ENCODE peak calls at places on chromosomes 4 and X, in eight cellular contexts. N is SK-N-SH, S is GM12878, H is HepG2, Y is endothelial cell of umbilical vein, T is H1, D is HCT116, E is K562. O is an unnamed sample.

GRCh38 chrX:96435636-96436035 is 249.0 kb upstream of the DIAPH2 start:
- DNase-seq in N (no peak), S (no peak), D (no peak), H (no peak), E (no peak), T (no peak), Y (peak; percentile 68), O (no peak)

GRCh38 chr4:129583868-129584267 is 487.9 kb downstream of the C4orf33 start:
- DNase-seq in E (no peak), N (no peak), T (no peak), D (no peak), Y (no peak), S (no peak), H (no peak), O (no peak)

GRCh38 chr4:150302553-150302952 is 224.3 kb downstream of the DCLK2 start:
- DNase-seq in Y (peak; percentile 91), H (peak; percentile 74), S (no peak), T (no peak), D (peak; percentile 53), N (no peak), E (peak; percentile 76), O (no peak)

GRCh38 chr4:84389406-84389805 is 109.7 kb downstream of the NKX6-1 start:
- DNase-seq in E (no peak), H (no peak), T (no peak), Y (no peak), S (no peak), D (no peak), N (no peak), O (no peak)

GRCh38 chr4:153065286-153065685 is 129.2 kb downstream of the FHDC1 start:
- DNase-seq in Y (no peak), S (no peak), H (no peak), E (no peak), T (no peak), D (no peak), N (no peak), O (no peak)

GRCh38 chr4:114287079-114287696 is 307.7 kb upstream of the ARSJ start:
- DNase-seq in N (no peak), E (no peak), H (peak; percentile 78), D (no peak), Y (no peak), T (no peak), S (no peak), O (no peak)

GRCh38 chr4:141912831-141913230 is 276.4 kb downstream of the IL15 start:
- DNase-seq in D (no peak), N (peak; percentile 75), E (peak; percentile 89), T (no peak), Y (peak; percentile 97), S (no peak), H (no peak), O (no peak)

GRCh38 chr4:120995611-120996010 is 73.1 kb upstream of the PRDM5 start:
- DNase-seq in H (no peak), S (no peak), Y (no peak), N (no peak), T (no peak), D (no peak), E (no peak), O (no peak)

GRCh38 chr4:137934921-137935320 is 307.2 kb downstream of the SLC7A11 start:
- DNase-seq in Y (no peak), E (no peak), T (no peak), S (no peak), D (no peak), N (no peak), H (no peak), O (no peak)

GRCh38 chrX:48468247-48468671 is 1.8 kb downstream of the SLC38A5 start:
- DNase-seq in S (no peak), D (no peak), Y (no peak), N (no peak), H (no peak), E (peak; percentile 83), T (no peak), O (peak; percentile 2)

GRCh38 chr4:181291615-181292014 is 951.6 kb upstream of the TENM3 start:
- DNase-seq in S (no peak), E (no peak), H (no peak), D (no peak), Y (no peak), T (no peak), N (no peak), O (no peak)

GRCh38 chr4:158159054-158159717 is 13.6 kb downstream of the GASK1B start:
- DNase-seq in Y (peak; percentile 86), T (no peak), E (no peak), H (no peak), N (no peak), D (no peak), S (no peak), O (no peak)

GRCh38 chr4:23773884-23774636 is 115.8 kb downstream of the PPARGC1A start:
- DNase-seq in E (no peak), S (no peak), H (no peak), D (no peak), Y (no peak), N (no peak), T (no peak), O (peak; percentile 36)

GRCh38 chr4:24752140-24752539 is 43.2 kb upstream of the SOD3 start:
- DNase-seq in S (no peak), D (no peak), Y (no peak), H (no peak), E (no peak), N (no peak), T (no peak), O (no peak)

GRCh38 chr4:32163125-32163524 is 1443.0 kb downstream of the PCDH7 start:
- DNase-seq in T (no peak), S (no peak), Y (peak; percentile 36), N (no peak), H (no peak), D (no peak), E (no peak), O (no peak)

GRCh38 chr4:15778191-15778741 is at the start of gene CD38:
- DNase-seq in E (no peak), Y (no peak), H (no peak), T (no peak), D (no peak), N (peak; percentile 78), S (peak; percentile 67), O (peak; percentile 64)

DNA sequence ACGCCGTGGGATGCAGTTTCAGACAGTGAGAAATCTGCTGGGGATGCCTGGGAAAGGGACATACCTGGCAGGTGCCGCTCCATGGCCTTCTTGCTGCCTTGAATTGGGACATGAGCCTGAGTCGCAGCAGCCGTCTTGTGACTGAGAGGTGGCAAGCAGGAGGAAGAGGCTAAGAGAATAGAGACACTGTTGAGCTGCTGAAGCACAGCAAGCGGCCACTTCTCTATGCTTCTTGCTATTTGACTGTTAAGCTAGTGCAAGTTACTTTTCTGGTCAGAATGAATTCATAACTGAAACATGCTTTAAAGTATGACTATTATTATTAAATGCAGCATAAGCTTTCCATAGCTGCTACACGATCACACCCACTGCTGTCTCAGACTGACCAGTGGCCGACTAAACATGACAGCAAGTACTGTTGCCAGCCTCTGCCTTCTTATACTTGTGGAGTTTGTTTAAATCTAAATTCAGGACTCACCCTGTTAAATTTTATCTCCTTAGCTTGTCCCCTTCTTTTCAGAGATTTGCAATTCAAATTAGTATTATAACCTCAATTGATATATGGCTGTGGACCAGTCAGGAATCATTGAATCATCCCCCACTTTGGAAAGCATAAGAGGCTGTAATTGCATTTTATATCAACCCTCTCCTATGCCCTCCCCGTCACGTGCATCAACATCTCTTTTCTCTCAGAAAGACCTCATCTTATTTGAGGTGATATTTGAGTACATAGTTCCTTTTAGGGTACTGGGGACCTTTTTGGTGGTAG is 24.8 kb upstream of the ACSL1 start:
- DNase-seq in D (no peak), S (no peak), H (no peak), T (no peak), Y (no peak), E (no peak), N (no peak), O (no peak)
- TF ChIP-seq POLR2AphosphoS5 in D (no peak), S (peak; percentile 18), H (no peak), T (no peak), Y (no peak), E (no peak), N (no peak), O (no peak)

DNA sequence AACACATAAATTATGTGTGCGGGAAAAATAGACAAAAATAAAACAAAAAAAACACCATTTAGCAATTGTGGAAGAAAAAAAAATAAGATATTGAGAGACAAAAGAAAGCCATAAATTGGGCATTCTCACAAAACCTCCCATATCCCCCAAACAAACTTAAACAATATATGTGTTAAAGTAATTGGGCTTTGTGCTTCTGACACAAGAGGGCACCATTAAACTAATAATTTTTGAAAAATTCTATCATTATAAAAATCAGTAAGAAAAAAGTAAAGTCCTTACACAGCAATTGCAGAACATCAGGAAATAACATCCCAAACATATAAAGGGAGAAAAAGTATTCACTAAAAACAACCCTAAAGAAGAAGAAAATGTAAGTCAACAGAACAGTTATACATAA is 880.7 kb downstream of the TECRL start:
- DNase-seq in S (no peak), E (no peak), H (no peak), N (no peak), D (no peak), Y (no peak), T (no peak), O (peak; percentile 5)
- TF ChIP-seq CTCF in S (no peak), E (no peak), H (no peak), N (peak; percentile 42), D (no peak), Y (no peak), T (no peak), O (peak; percentile 41)

GRCh38 chr4:2261110-2261852 is 628 bp downstream of the MXD4 start:
- DNase-seq in N (peak; percentile 88), D (no peak), H (no peak), S (no peak), Y (peak; percentile 30), T (no peak), E (peak; percentile 69), O (peak; percentile 68)
- H2AFZ ChIP-seq in N (no peak overlapping the region), D (no peak overlapping the region), H (no peak overlapping the region), S (peak overlapping the region; percentile 71), Y (peak overlapping the region; percentile 46), T (no peak overlapping the region), E (peak overlapping the region; percentile 88), O (peak overlapping the region; percentile 63)

DNA sequence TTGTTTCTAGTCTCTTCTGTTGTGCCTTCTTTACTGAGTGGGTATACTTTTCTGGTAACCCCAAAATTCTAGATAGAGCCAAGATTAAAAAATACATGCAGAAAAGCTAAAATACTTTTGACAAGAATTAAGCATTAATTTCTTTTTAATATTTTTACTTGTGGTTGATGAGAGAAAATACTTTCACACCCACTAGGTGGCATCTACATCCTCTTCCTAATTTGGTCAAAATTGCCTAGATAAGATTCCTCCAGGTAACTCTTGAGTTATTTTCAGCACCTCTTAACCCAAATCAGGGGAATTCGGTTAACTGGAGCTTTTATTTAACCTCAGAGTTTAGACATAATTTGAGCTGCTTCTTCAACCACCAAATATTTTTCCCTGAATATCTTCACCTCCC is 28.4 kb upstream of the COX7B2 start:
- DNase-seq in Y (peak; percentile 6), E (no peak), S (no peak), T (no peak), H (no peak), N (no peak), D (no peak), O (peak; percentile 58)
- TF ChIP-seq POLR2AphosphoS5 in Y (no peak), E (no peak), S (no peak), T (no peak), H (no peak), N (no peak), D (no peak), O (no peak)